ENCODE peak calls at places on chromosomes 6 and 20, in five cellular contexts. Q is uterus, W is WTC11, O is HFFc6, B is neural crest cell. A is an unnamed sample.

GRCh38 chr6:137358273-137358672 is 135.9 kb downstream of the OLIG3 start:
- DNase-seq in Q (no peak), W (no peak), O (no peak), B (no peak), A (no peak)

GRCh38 chr6:130560231-130560630 is 194.4 kb downstream of the TMEM200A start:
- DNase-seq in Q (no peak), W (no peak), O (peak), B (no peak), A (no peak)

GRCh38 chr20:45968801-45969711 is 2.9 kb downstream of the ZNF335 start:
- DNase-seq in Q (no peak), W (no peak), O (peak), B (no peak), A (no peak)

GRCh38 chr6:157841211-157841840 is 18.3 kb downstream of the SNX9 start:
- DNase-seq in Q (no peak), W (no peak), O (no peak), B (no peak), A (no peak)

GRCh38 chr6:44000164-44000842 is 126.9 kb downstream of the MRPL14 start:
- DNase-seq in Q (no peak), W (peak), O (no peak), B (no peak), A (no peak)

GRCh38 chr6:110337481-110337880 is 20.7 kb downstream of the METTL24 start:
- DNase-seq in Q (no peak), W (no peak), O (no peak), B (no peak), A (no peak)

GRCh38 chr6:135129139-135129867 is 51.8 kb upstream of the MYB start:
- DNase-seq in Q (no peak), W (no peak), O (no peak), B (no peak), A (no peak)

GRCh38 chr20:8033447-8033846 is 13.9 kb upstream of the TMX4 start:
- DNase-seq in Q (no peak), W (no peak), O (no peak), B (no peak), A (no peak)

GRCh38 chr20:31974975-31975481 is 7.1 kb downstream of the XKR7 start:
- DNase-seq in Q (no peak), W (peak), O (no peak), B (peak), A (no peak)

GRCh38 chr20:3995067-3995748 is 20.1 kb downstream of the RNF24 start:
- DNase-seq in Q (no peak), W (no peak), O (peak), B (no peak), A (no peak)

GRCh38 chr6:161918608-161919205 is 644.8 kb upstream of the AGPAT4 start:
- DNase-seq in Q (no peak), W (no peak), O (no peak), B (no peak), A (no peak)

GRCh38 chr20:58833921-58834320 is 16.8 kb downstream of the GNAS-AS1 start:
- DNase-seq in Q (no peak), W (no peak), O (no peak), B (no peak), A (no peak)

GRCh38 chr20:31517373-31517772 is 3.1 kb downstream of the HM13 start:
- DNase-seq in Q (no peak), W (peak), O (peak), B (peak), A (peak)

GRCh38 chr6:27288136-27289044 is 23.7 kb downstream of the POM121L2 start:
- DNase-seq in Q (no peak), W (peak), O (no peak), B (no peak), A (no peak)

GRCh38 chr6:42341221-42341620 is 110.5 kb downstream of the TRERF1 start:
- DNase-seq in Q (no peak), W (no peak), O (no peak), B (no peak), A (no peak)

GRCh38 chr6:33410711-33411631 is at the start of gene PHF1:
- DNase-seq in Q (no peak), W (peak), O (no peak), B (peak), A (peak)
- TF ChIP-seq CTCF in Q (no peak), W (no peak), O (peak), B (no peak), A (no peak)

GRCh38 chr6:116282698-116283097 is 3.0 kb upstream of the TSPYL1 start:
- DNase-seq in Q (no peak), W (no peak), O (no peak), B (no peak), A (no peak)
- TF ChIP-seq CTCF in Q (no peak), W (no peak), O (no peak), B (no peak), A (no peak)

GRCh38 chr6:13278184-13278583 is 50.2 kb downstream of the TBC1D7 start:
- DNase-seq in Q (no peak), W (peak), O (no peak), B (no peak), A (no peak)
- TF ChIP-seq CTCF in Q (no peak), W (peak), O (peak), B (peak), A (peak)

GRCh38 chr20:50460115-50460607 is 50.0 kb upstream of the PTPN1 start:
- DNase-seq in Q (no peak), W (no peak), O (no peak), B (no peak), A (no peak)

GRCh38 chr20:50455656-50456451 is 54.3 kb upstream of the PTPN1 start:
- DNase-seq in Q (no peak), W (no peak), O (no peak), B (no peak), A (no peak)

GRCh38 chr20:50453533-50453932 is 56.6 kb upstream of the PTPN1 start:
- DNase-seq in Q (no peak), W (no peak), O (no peak), B (no peak), A (no peak)

GRCh38 chr20:50459124-50459918 is 50.9 kb upstream of the PTPN1 start:
- DNase-seq in Q (no peak), W (no peak), O (no peak), B (no peak), A (no peak)

GRCh38 chr20:50456452-50457324 is 53.5 kb upstream of the PTPN1 start:
- DNase-seq in Q (no peak), W (no peak), O (no peak), B (no peak), A (no peak)
- TF ChIP-seq CTCF in Q (no peak), W (no peak), O (peak), B (no peak), A (peak)

DNA sequence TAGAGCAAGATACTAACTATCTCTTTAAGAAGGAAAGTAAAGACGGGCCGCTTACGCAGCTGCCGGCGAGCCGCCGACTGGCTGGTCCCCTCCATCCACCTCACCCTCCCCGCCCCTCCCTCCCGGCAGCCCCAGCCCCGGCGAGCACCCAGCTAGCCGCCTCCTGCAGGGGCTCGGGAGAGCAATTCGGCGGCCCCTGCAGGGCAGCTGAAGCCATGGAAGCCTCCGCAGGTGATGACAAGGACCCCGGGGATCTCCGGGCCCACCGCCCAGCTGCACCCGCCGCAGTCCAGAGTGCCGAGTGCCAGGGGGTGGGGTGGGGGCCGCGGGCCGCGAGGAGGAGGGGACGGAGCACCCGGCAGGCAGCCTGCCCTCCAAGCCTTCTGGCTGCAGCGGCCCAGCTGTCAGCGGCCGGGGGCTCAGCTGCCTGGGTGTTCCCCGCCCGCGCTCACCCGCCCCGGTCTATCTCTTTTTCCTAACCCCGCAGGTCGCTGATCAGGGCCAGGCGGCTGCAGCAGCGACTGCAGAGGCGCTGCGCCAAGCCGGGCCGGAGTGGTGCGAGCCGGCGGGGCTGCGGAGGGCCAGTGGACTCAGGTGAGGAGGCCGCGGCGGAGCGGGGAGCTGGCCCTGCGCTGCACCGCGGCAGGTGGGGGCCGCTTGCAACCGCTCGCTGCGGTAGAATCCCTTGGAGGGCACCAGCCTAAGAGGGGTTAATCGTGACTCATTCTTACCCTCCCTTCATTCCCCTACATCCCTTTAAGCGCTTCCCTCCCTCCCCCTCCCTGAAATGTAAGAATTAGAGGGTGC is at the start of gene SNPH:
- DNase-seq in Q (peak), W (peak), O (peak), B (peak), A (peak)
- TF ChIP-seq CTCF in Q (no peak), W (no peak), O (peak), B (no peak), A (peak)